ENCODE peak calls at places on chromosomes 13 and 19, in nine cellular contexts. J is Calu3; G is astrocyte of the spinal cord; U is uterus; K is activated T-cell treated with anti-CD3 and anti-CD28 coated beads, Interleukin-2, amount 50 U/mL, for 48 hours; S is SJSA1; L is neuronal stem cell; E is CD4-positive, alpha-beta T cell; W is type B pancreatic cell. B is an unnamed sample.

GRCh38 chr13:32491028-32491427 is 47.6 kb downstream of the N4BP2L2 start:
- DNase-seq in S (no peak), W (no peak), J (no peak), E (no peak), K (no peak), G (no peak), U (no peak), L (no peak), B (no peak)

GRCh38 chr19:46373573-46374359 is 26.9 kb downstream of the PPP5C start:
- DNase-seq in S (peak), L (peak), W (peak), J (peak), K (no peak), G (peak), E (no peak), U (peak), B (peak)

GRCh38 chr19:4976412-4977298 is 7.7 kb downstream of the KDM4B start:
- DNase-seq in K (no peak), S (peak), J (no peak), U (peak), G (peak), E (no peak), L (no peak), W (no peak), B (peak)

GRCh38 chr19:10471909-10472308 is 31.2 kb downstream of the KEAP1 start:
- DNase-seq in U (no peak), S (no peak), E (no peak), J (no peak), L (no peak), G (peak), K (no peak), W (no peak), B (peak)

GRCh38 chr13:51590966-51591627 is 6.8 kb downstream of the WDFY2 start:
- DNase-seq in G (peak), W (no peak), J (no peak), E (no peak), S (no peak), L (no peak), U (peak), K (no peak), B (peak)

GRCh38 chr13:113129921-113130750 is 7.5 kb downstream of the F10 start:
- DNase-seq in W (peak), U (peak), G (no peak), K (no peak), L (no peak), E (no peak), J (no peak), S (peak), B (no peak)

GRCh38 chr13:91126806-91127205 is 220.7 kb upstream of the MIR17HG start:
- DNase-seq in S (no peak), K (no peak), L (no peak), E (no peak), G (no peak), J (no peak), U (no peak), W (no peak), B (no peak)

GRCh38 chr19:22260499-22260898 is 25.7 kb upstream of the ZNF729 start:
- DNase-seq in K (no peak), G (no peak), J (no peak), E (no peak), L (no peak), S (no peak), U (no peak), W (no peak), B (no peak)

GRCh38 chr13:27542220-27542619 is 78.1 kb downstream of the LNX2 start:
- DNase-seq in S (no peak), K (no peak), W (no peak), L (no peak), J (no peak), G (no peak), U (no peak), E (no peak), B (no peak)